ENCODE peak calls at places on chromosomes 2 and 18, in six cellular contexts. H, F, P, L, S and E are unnamed samples.

GRCh38 chr2:52695731-52696130 is 1071.9 kb upstream of the CHAC2 start:
- DNase-seq in H (no peak), F (no peak), P (no peak), L (no peak), S (no peak), E (no peak)

GRCh38 chr2:239819974-239820555 is 205.1 kb downstream of the NDUFA10 start:
- DNase-seq in H (no peak), F (no peak), P (no peak), L (no peak), S (no peak), E (peak)

GRCh38 chr2:85659324-85659981 is 8.5 kb downstream of the SFTPB start:
- DNase-seq in H (no peak), F (no peak), P (peak), L (no peak), S (no peak), E (no peak)

GRCh38 chr2:136363921-136364320 is 246.0 kb upstream of the CXCR4 start:
- DNase-seq in H (no peak), F (no peak), P (no peak), L (no peak), S (no peak), E (no peak)

GRCh38 chr18:56986829-56987228 is 160.1 kb upstream of the BOD1L2 start:
- DNase-seq in H (no peak), F (no peak), P (no peak), L (no peak), S (no peak), E (no peak)

GRCh38 chr18:69469444-69469919 is 68.8 kb downstream of the DOK6 start:
- DNase-seq in H (peak), F (peak), P (no peak), L (peak), S (peak), E (no peak)

GRCh38 chr2:119240311-119241204 is 16.9 kb downstream of the STEAP3 start:
- DNase-seq in H (peak), F (no peak), P (peak), L (no peak), S (peak), E (peak)

GRCh38 chr2:241586564-241587264 is 28.2 kb downstream of the BOK start:
- DNase-seq in H (no peak), F (no peak), P (no peak), L (no peak), S (no peak), E (no peak)

GRCh38 chr2:220033546-220033945 is 406.1 kb downstream of the SLC4A3 start:
- DNase-seq in H (no peak), F (no peak), P (no peak), L (no peak), S (no peak), E (no peak)

GRCh38 chr2:134122610-134123009 is 131.3 kb upstream of the MGAT5 start:
- DNase-seq in H (no peak), F (no peak), P (no peak), L (peak), S (no peak), E (peak)

GRCh38 chr2:50401772-50402653 is 629.9 kb downstream of the NRXN1 start:
- DNase-seq in H (peak), F (peak), P (no peak), L (peak), S (peak), E (peak)

GRCh38 chr2:124286089-124286783 is 261.1 kb downstream of the CNTNAP5 start:
- DNase-seq in H (no peak), F (no peak), P (no peak), L (no peak), S (no peak), E (no peak)

GRCh38 chr2:135245055-135245454 is 193.0 kb downstream of the RAB3GAP1 start:
- DNase-seq in H (no peak), F (no peak), P (no peak), L (peak), S (no peak), E (peak)

GRCh38 chr2:22020101-22020742 is 896.5 kb downstream of the TDRD15 start:
- DNase-seq in H (no peak), F (no peak), P (no peak), L (no peak), S (no peak), E (no peak)

GRCh38 chr2:64012115-64012514 is 7.1 kb downstream of the VPS54 start:
- DNase-seq in H (no peak), F (no peak), P (no peak), L (no peak), S (no peak), E (no peak)